ENCODE peak calls at places on chromosomes 4 and X, in five cellular contexts. K, Y, M, V and Z are unnamed samples.

GRCh38 chrX:150767475-150768131 is 74.4 kb downstream of the MTMR1 start:
- DNase-seq in Y (peak), M (no peak), K (no peak), V (no peak), Z (no peak)

GRCh38 chr4:188722911-188723310 is 583.7 kb downstream of the TRIML1 start:
- DNase-seq in Y (no peak), V (no peak), M (no peak), K (no peak), Z (no peak)

GRCh38 chrX:41445171-41445570 is 2.0 kb upstream of the NYX start:
- DNase-seq in V (no peak), Y (no peak), K (no peak), M (peak), Z (no peak)

GRCh38 chr4:155403886-155404285 is 27.1 kb upstream of the MAP9 start:
- DNase-seq in V (peak), Y (no peak), M (no peak), K (no peak), Z (no peak)

GRCh38 chr4:48431401-48431800 is 51.7 kb upstream of the SLC10A4 start:
- DNase-seq in M (no peak), K (no peak), Y (no peak), V (no peak), Z (no peak)

GRCh38 chr4:89410687-89411086 is 103.1 kb upstream of the GPRIN3 start:
- DNase-seq in Y (no peak), K (no peak), V (no peak), M (no peak), Z (no peak)

GRCh38 chrX:105975382-105975781 is 63.1 kb downstream of the SERPINA7 start:
- DNase-seq in Y (no peak), M (no peak), V (no peak), K (no peak), Z (no peak)

GRCh38 chr4:3401436-3402171 is 40.2 kb upstream of the HGFAC start:
- DNase-seq in K (no peak), Y (no peak), M (no peak), V (no peak), Z (no peak)

GRCh38 chrX:45775462-45775861 is 574.8 kb upstream of the DIPK2B start:
- DNase-seq in M (no peak), V (no peak), K (no peak), Y (no peak), Z (no peak)

GRCh38 chrX:19512961-19513360 is 2.3 kb downstream of the MAP3K15 start:
- DNase-seq in K (no peak), V (no peak), M (no peak), Y (no peak), Z (no peak)

GRCh38 chrX:49203536-49203935 is 3.5 kb upstream of the SYP start:
- DNase-seq in K (no peak), V (no peak), M (no peak), Y (no peak), Z (no peak)

GRCh38 chr4:6779667-6780565 is 2.6 kb upstream of the KIAA0232 start:
- DNase-seq in K (no peak), V (peak), M (no peak), Y (no peak), Z (no peak)

GRCh38 chr4:2462992-2463762 is 5.7 kb upstream of the RNF4 start:
- DNase-seq in V (no peak), M (no peak), Y (no peak), K (no peak), Z (no peak)

GRCh38 chr4:180635276-180635675 is 1607.9 kb upstream of the TENM3 start:
- DNase-seq in Y (no peak), V (no peak), M (no peak), K (no peak), Z (no peak)

GRCh38 chr4:88965053-88965452 is 91.9 kb downstream of the FAM13A start:
- DNase-seq in K (no peak), M (no peak), Y (no peak), V (peak), Z (no peak)

GRCh38 chr4:7286798-7287197 is 94.5 kb downstream of the SORCS2 start:
- DNase-seq in Y (no peak), K (no peak), V (no peak), M (no peak), Z (no peak)